ENCODE peak calls at places on chromosomes 12 and 14, in five cellular contexts. E, R, T, B and M are unnamed samples.

GRCh38 chr14:70642313-70643235 is 858 bp downstream of the TTC9 start:
- DNase-seq in T (no peak), R (no peak), E (no peak), B (no peak), M (no peak)

GRCh38 chr12:23525450-23526072 is 423.9 kb downstream of the SOX5 start:
- DNase-seq in T (no peak), R (peak; percentile 38), B (no peak), E (no peak), M (no peak)

GRCh38 chr12:127304751-127305725 is 961.9 kb upstream of the TMEM132C start:
- DNase-seq in R (no peak), T (no peak), E (no peak), B (no peak), M (no peak)

GRCh38 chr14:59221558-59221957 is 33.1 kb downstream of the DAAM1 start:
- DNase-seq in R (no peak), T (peak; percentile 13), E (no peak), B (no peak), M (no peak)

GRCh38 chr14:83133986-83134664 is 1600.5 kb upstream of the SEL1L start:
- DNase-seq in T (no peak), B (no peak), R (no peak), E (no peak), M (no peak)

GRCh38 chr14:90883782-90884181 is 67.6 kb upstream of the TTC7B start:
- DNase-seq in T (no peak), E (no peak), R (no peak), B (no peak), M (no peak)

GRCh38 chr14:99983251-99984012 is 81.8 kb upstream of the EVL start:
- DNase-seq in R (no peak), B (no peak), E (no peak), T (no peak), M (no peak)

GRCh38 chr12:55658635-55659391 is 22.1 kb downstream of the OR10P1 start:
- DNase-seq in E (no peak), T (no peak), B (no peak), R (no peak), M (no peak)

GRCh38 chr14:54306806-54307205 is 90.0 kb upstream of the CDKN3 start:
- DNase-seq in T (no peak), B (no peak), E (no peak), R (no peak), M (no peak)

GRCh38 chr12:113860059-113860820 is 105.9 kb downstream of the RBM19 start:
- DNase-seq in R (no peak), T (peak; percentile 23), E (no peak), B (no peak), M (no peak)

GRCh38 chr14:47674148-47674545 is 1.3 kb downstream of the MDGA2 start:
- DNase-seq in B (no peak), R (no peak), E (no peak), T (no peak), M (no peak)

GRCh38 chr14:22314183-22314820 is 274.7 kb downstream of the DAD1 start:
- DNase-seq in E (peak; percentile 60), B (no peak), R (peak; percentile 82), T (peak; percentile 27), M (peak; percentile 37)

GRCh38 chr12:4084631-4085030 is 188.9 kb upstream of the CCND2 start:
- DNase-seq in B (no peak), R (no peak), E (no peak), T (no peak), M (no peak)
- TF ChIP-seq ZNF274 in B (no peak), R (no peak), E (no peak), T (no peak), M (no peak)

GRCh38 chr12:104742551-104742961 is 215.5 kb downstream of the SLC41A2 start:
- DNase-seq in T (no peak), E (no peak), B (no peak), R (no peak), M (no peak)

GRCh38 chr12:104740668-104741067 is 217.4 kb downstream of the SLC41A2 start:
- DNase-seq in B (no peak), R (no peak), E (no peak), T (no peak), M (no peak)

GRCh38 chr12:104738841-104739642 is 219.0 kb downstream of the SLC41A2 start:
- DNase-seq in R (no peak), B (no peak), T (no peak), E (no peak), M (no peak)

GRCh38 chr12:104741497-104742367 is 216.4 kb downstream of the SLC41A2 start:
- DNase-seq in B (no peak), T (no peak), E (no peak), R (no peak), M (no peak)

GRCh38 chr12:104741072-104741471 is 217.0 kb downstream of the SLC41A2 start:
- DNase-seq in T (no peak), E (no peak), B (no peak), R (no peak), M (no peak)
- H3K4me3 ChIP-seq in T (no peak overlapping the region), E (no peak overlapping the region), B (no peak overlapping the region), R (no peak overlapping the region), M (no peak overlapping the region)

GRCh38 chr12:106227641-106228319 is 20.0 kb downstream of the CKAP4 start:
- DNase-seq in B (no peak), E (no peak), R (peak; percentile 47), T (no peak), M (no peak)

GRCh38 chr12:106228320-106228710 is 19.5 kb downstream of the CKAP4 start:
- DNase-seq in T (no peak), R (no peak), B (no peak), E (no peak), M (no peak)

GRCh38 chr12:106229036-106229591 is 18.7 kb downstream of the CKAP4 start:
- DNase-seq in T (no peak), R (no peak), B (no peak), E (no peak), M (no peak)

GRCh38 chr12:106224392-106224706 is 23.5 kb downstream of the CKAP4 start:
- DNase-seq in T (no peak), R (no peak), E (no peak), B (no peak), M (no peak)

GRCh38 chr12:106226884-106227640 is 20.8 kb downstream of the CKAP4 start:
- DNase-seq in B (no peak), E (peak; percentile 28), R (peak; percentile 55), T (peak; percentile 46), M (peak; percentile 53)
- TF ChIP-seq ZNF274 in B (no peak), E (no peak), R (no peak), T (no peak), M (no peak)

GRCh38 chr14:25055998-25056687 is 6.2 kb upstream of the STXBP6 start:
- DNase-seq in B (no peak), T (no peak), E (no peak), R (no peak), M (no peak)
- H3K4me3 ChIP-seq in B (no peak overlapping the region), T (no peak overlapping the region), E (no peak overlapping the region), R (no peak overlapping the region), M (no peak overlapping the region)

GRCh38 chr14:76131071-76131985 is 20.4 kb upstream of the GPATCH2L start:
- DNase-seq in R (no peak), E (no peak), B (no peak), T (no peak), M (no peak)

GRCh38 chr14:76129851-76130576 is 21.7 kb upstream of the GPATCH2L start:
- DNase-seq in E (no peak), B (no peak), R (no peak), T (no peak), M (no peak)

GRCh38 chr14:76136476-76137160 is 15.1 kb upstream of the GPATCH2L start:
- DNase-seq in B (no peak), E (no peak), T (no peak), R (no peak), M (peak; percentile 10)

GRCh38 chr14:76135722-76136121 is 16.0 kb upstream of the GPATCH2L start:
- DNase-seq in T (no peak), E (no peak), R (no peak), B (no peak), M (no peak)

GRCh38 chr14:76133103-76133502 is 18.6 kb upstream of the GPATCH2L start:
- DNase-seq in T (no peak), E (no peak), B (no peak), R (peak; percentile 13), M (peak; percentile 41)
- TF ChIP-seq ZNF274 in T (no peak), E (no peak), B (no peak), R (no peak), M (no peak)